ENCODE peak calls at places on chromosomes 4 and X, in seven cellular contexts. B is GM23338, K is SK-N-SH, E is Panc1, V is HCT116, S is K562, N is GM12878. J is an unnamed sample.
A peak's percentile ranks its signal among the peaks of the same experiment; 100 is the strongest.

GRCh38 chr4:24686866-24687672 is 102.7 kb upstream of the DHX15 start:
- DNase-seq in B (peak; percentile 78), K (peak; percentile 26), E (peak; percentile 8), V (peak; percentile 36), S (peak; percentile 65), N (no peak), J (no peak)

GRCh38 chr4:182644326-182645050 is 272.7 kb downstream of the DCTD start:
- DNase-seq in B (no peak), K (no peak), E (no peak), V (no peak), S (no peak), N (no peak), J (no peak)

GRCh38 chr4:176335421-176335820 is 15.7 kb downstream of the SPCS3 start:
- DNase-seq in B (no peak), K (no peak), E (no peak), V (no peak), S (no peak), N (no peak), J (no peak)

GRCh38 chrX:47283015-47283771 is 50.4 kb downstream of the USP11 start:
- DNase-seq in B (no peak), K (peak; percentile 38), E (no peak), V (no peak), S (no peak), N (no peak), J (no peak)

GRCh38 chrX:153445106-153445855 is 575 bp downstream of the TREX2 start:
- DNase-seq in B (no peak), K (no peak), E (no peak), V (no peak), S (no peak), N (no peak), J (no peak)

GRCh38 chr4:33493231-33493630 is 2751.1 kb downstream of the ARAP2 start:
- DNase-seq in B (no peak), K (no peak), E (no peak), V (no peak), S (no peak), N (no peak), J (no peak)

GRCh38 chr4:11485926-11486325 is 57.2 kb upstream of the HS3ST1 start:
- DNase-seq in B (no peak), K (no peak), E (no peak), V (no peak), S (no peak), N (no peak), J (no peak)

GRCh38 chr4:59044316-59044715 is 1934.1 kb upstream of the IGFBP7 start:
- DNase-seq in B (no peak), K (no peak), E (no peak), V (no peak), S (no peak), N (no peak), J (no peak)

GRCh38 chr4:87865960-87866598 is 33.3 kb downstream of the MEPE start:
- DNase-seq in B (peak; percentile 80), K (no peak), E (no peak), V (no peak), S (no peak), N (no peak), J (no peak)

GRCh38 chr4:77347341-77347740 is 190.3 kb downstream of the CCNG2 start:
- DNase-seq in B (no peak), K (no peak), E (no peak), V (no peak), S (no peak), N (no peak), J (peak; percentile 25)

GRCh38 chr4:79982587-79983327 is 90.3 kb downstream of the ANTXR2 start:
- DNase-seq in B (no peak), K (no peak), E (no peak), V (no peak), S (no peak), N (no peak), J (no peak)

GRCh38 chrX:11759461-11760311 is 1.6 kb downstream of the MSL3 start:
- DNase-seq in B (peak; percentile 85), K (peak; percentile 76), E (no peak), V (peak; percentile 70), S (peak; percentile 62), N (peak; percentile 70), J (peak; percentile 86)

GRCh38 chrX:3191186-3191585 is 149.9 kb downstream of the ARSF start:
- DNase-seq in B (no peak), K (no peak), E (no peak), V (no peak), S (no peak), N (no peak), J (no peak)

GRCh38 chrX:96102997-96103396 is 581.6 kb upstream of the DIAPH2 start:
- DNase-seq in B (no peak), K (no peak), E (no peak), V (no peak), S (no peak), N (no peak), J (no peak)

GRCh38 chr4:130424211-130424610 is 1328.3 kb downstream of the C4orf33 start:
- DNase-seq in B (no peak), K (no peak), E (no peak), V (no peak), S (no peak), N (no peak), J (no peak)

DNA sequence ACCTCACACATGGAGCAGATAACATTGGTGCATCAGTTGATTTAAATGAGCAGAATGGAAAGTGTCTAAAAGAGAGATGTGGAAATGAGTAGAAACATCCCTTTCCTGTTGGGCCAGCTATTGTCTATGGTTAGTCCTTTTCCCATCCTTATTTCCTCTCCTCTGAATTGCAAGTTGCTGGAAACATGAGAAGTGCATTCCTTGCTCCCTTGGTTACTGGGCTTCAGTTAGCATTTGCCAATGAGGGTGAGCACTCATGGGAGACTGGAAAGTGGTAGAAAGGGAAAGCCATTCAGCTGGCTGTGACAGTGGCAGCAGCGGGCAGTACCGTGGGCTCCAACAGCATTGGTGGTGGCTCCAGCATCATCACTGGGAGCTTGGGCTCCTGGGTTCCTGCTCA is 96.0 kb upstream of the IGFBP7 start:
- DNase-seq in B (peak; percentile 24), K (no peak), E (no peak), V (no peak), S (no peak), N (no peak), J (no peak)
- H3K27ac ChIP-seq in B (no peak overlapping the region), K (no peak overlapping the region), E (no peak overlapping the region), V (no peak overlapping the region), S (no peak overlapping the region), N (no peak overlapping the region), J (no peak overlapping the region)

GRCh38 chrX:16748425-16748824 is 29.0 kb downstream of the SYAP1 start:
- DNase-seq in B (no peak), K (no peak), E (no peak), V (no peak), S (no peak), N (no peak), J (no peak)

GRCh38 chrX:16739574-16739973 is 20.2 kb downstream of the SYAP1 start:
- DNase-seq in B (no peak), K (no peak), E (no peak), V (no peak), S (no peak), N (no peak), J (peak; percentile 38)

GRCh38 chrX:16745102-16745501 is 25.7 kb downstream of the SYAP1 start:
- DNase-seq in B (no peak), K (no peak), E (no peak), V (no peak), S (no peak), N (no peak), J (no peak)

GRCh38 chrX:16745659-16746058 is 26.2 kb downstream of the SYAP1 start:
- DNase-seq in B (no peak), K (no peak), E (no peak), V (no peak), S (no peak), N (no peak), J (no peak)

DNA sequence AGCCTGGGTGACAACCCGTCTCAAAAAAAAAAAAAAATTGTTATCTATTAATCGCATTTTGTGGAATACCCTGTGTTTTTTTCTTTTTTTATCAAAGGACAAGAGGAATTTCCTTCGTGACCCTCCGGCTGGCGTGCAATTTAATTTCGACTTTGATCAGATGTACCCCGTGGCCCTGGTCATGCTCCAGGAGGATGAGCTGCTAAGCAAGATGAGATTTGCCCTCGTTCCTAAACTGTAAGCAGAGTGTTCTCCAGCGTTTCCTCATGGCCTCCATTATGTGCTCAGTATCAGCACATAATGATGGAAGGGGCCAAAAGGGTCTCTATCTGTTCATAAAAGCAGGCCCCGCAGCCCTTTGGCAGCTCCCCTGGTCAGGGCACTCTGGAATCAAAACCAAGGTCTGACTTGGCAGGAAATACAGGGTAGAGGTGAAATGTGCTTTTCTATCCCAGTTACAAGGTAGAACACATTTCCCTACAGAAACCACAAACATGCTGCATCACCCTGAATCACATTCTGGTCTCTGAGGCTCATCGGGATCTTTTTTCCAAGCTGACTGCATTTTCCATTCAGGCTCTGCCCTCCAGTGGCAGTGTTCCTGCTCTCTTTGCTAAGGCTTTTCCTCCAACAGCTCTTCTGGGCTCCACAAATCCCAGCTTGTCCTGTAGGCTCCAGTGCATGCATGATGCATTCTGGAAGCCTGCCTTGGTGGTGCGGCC is 24.4 kb downstream of the SYAP1 start:
- DNase-seq in B (no peak), K (no peak), E (no peak), V (no peak), S (no peak), N (no peak), J (no peak)
- TF ChIP-seq REST in B (no peak), K (no peak), E (no peak), V (no peak), S (no peak), N (no peak), J (no peak)

DNA sequence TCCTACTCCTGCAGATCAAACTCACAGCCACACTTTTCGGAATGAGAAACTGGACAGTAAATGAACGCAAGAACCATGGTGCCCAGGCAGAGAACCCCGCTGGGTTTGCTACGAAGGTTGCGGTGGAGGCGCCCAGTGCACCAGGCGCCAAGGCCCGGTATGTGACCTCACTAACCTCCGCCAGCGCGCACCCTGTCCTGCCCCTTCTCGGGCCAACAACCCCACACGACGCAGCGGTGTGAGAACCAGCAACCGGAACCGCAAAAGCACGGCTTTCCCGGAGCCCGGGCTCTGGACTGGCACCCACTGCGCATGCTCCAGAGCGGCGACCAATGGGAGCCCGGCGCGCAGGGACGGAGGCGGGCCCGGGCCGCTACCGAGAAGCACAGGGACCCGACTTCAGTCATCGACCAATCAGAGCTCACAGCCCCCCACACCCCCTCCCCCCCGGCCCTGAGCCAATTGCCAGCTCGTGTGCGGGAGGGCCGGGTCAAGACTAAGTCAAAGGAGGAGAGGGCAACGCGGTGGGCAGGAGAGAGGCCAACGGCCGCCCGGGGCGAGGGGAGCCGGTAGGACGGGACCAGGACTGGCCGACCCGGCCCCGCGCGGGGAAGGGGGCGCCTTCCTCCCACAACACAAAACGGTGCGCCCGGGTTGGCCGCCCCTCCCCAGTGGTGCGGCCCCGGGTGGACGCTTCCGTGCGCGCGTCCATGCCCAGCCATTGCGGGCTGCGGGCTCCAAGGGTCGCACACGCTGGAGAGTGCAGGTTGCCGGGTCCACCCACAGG is 7.3 kb upstream of the WAS start:
- DNase-seq in B (peak; percentile 86), K (peak; percentile 96), E (peak; percentile 52), V (peak; percentile 53), S (peak; percentile 97), N (peak; percentile 61), J (peak; percentile 77)
- TF ChIP-seq POLR2AphosphoS5 in B (peak; percentile 75), K (peak; percentile 78), E (peak; percentile 80), V (peak; percentile 82), S (peak; percentile 53), N (peak; percentile 69), J (peak; percentile 54)

DNA sequence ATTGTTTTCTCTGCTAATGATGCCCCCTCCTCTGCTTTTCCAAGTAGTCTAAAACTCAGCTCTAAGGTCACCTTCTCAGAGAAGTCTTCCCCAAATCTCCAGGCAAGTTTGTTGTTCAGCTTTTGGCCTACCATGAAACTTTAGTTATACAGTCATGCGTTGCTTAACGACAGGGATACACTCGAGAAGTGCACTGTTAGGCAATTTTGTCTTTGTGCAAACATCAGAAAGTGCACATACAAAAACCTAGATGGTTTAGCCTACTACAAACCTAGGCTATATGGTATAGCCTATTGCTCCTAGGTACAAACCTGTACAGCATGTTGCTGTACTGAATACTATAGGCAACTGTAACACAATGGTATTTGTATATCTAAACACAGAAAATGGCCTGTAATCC is 91.9 kb downstream of the WDFY3 start:
- DNase-seq in B (no peak), K (no peak), E (no peak), V (no peak), S (no peak), N (no peak), J (no peak)
- H3K27ac ChIP-seq in B (no peak overlapping the region), K (no peak overlapping the region), E (no peak overlapping the region), V (no peak overlapping the region), S (no peak overlapping the region), N (no peak overlapping the region), J (no peak overlapping the region)

J was measured in HL-60.